ENCODE peak calls at places on chromosomes 7 and 10, in eight cellular contexts. E is K562, O is HCT116, H is lower leg skin, N is body of pancreas, M is IMR-90, T is tibial nerve, I is uterus. X is an unnamed sample.

GRCh38 chr10:62681211-62681940 is 123.1 kb upstream of the ADO start:
- DNase-seq in E (no peak), O (no peak), H (no peak), N (no peak), M (no peak), T (no peak), I (no peak), X (peak)

GRCh38 chr7:1638113-1638726 is 31.9 kb upstream of the ELFN1 start:
- DNase-seq in E (no peak), O (no peak), H (no peak), N (no peak), M (no peak), T (no peak), I (no peak), X (no peak)

GRCh38 chr10:119769886-119770285 is 44.0 kb downstream of the INPP5F start:
- DNase-seq in E (peak), O (no peak), H (no peak), N (no peak), M (peak), T (no peak), I (no peak), X (no peak)

GRCh38 chr10:22816298-22816653 is 101.9 kb upstream of the PIP4K2A start:
- DNase-seq in E (peak), O (peak), H (no peak), N (peak), M (peak), T (no peak), I (no peak), X (peak)

GRCh38 chr10:75651452-75651851 is 220.0 kb downstream of the LRMDA start:
- DNase-seq in E (no peak), O (peak), H (no peak), N (no peak), M (no peak), T (no peak), I (no peak), X (peak)

GRCh38 chr10:77598606-77599005 is 39.0 kb downstream of the KCNMA1 start:
- DNase-seq in E (no peak), O (no peak), H (no peak), N (no peak), M (no peak), T (no peak), I (no peak), X (no peak)

GRCh38 chr10:116385994-116386809 is 41.4 kb upstream of the PNLIPRP3 start:
- DNase-seq in E (peak), O (peak), H (no peak), N (peak), M (peak), T (peak), I (no peak), X (peak)

GRCh38 chr7:148581685-148582084 is 8.9 kb upstream of the C7orf33 start:
- DNase-seq in E (no peak), O (no peak), H (no peak), N (no peak), M (no peak), T (no peak), I (no peak), X (no peak)

GRCh38 chr10:54484186-54484585 is 316.8 kb downstream of the PCDH15 start:
- DNase-seq in E (no peak), O (no peak), H (no peak), N (no peak), M (no peak), T (no peak), I (no peak), X (no peak)

GRCh38 chr10:96387601-96388000 is 28.8 kb upstream of the OPALIN start:
- DNase-seq in E (no peak), O (no peak), H (no peak), N (no peak), M (no peak), T (no peak), I (no peak), X (no peak)

GRCh38 chr10:128186959-128187787 is 61.0 kb upstream of the MKI67 start:
- DNase-seq in E (no peak), O (no peak), H (peak), N (no peak), M (no peak), T (no peak), I (peak), X (no peak)

GRCh38 chr10:114349505-114350211 is 54.6 kb downstream of the AFAP1L2 start:
- DNase-seq in E (no peak), O (no peak), H (no peak), N (no peak), M (no peak), T (no peak), I (peak), X (no peak)

GRCh38 chr10:48671914-48672595 is 12.6 kb upstream of the WDFY4 start:
- DNase-seq in E (no peak), O (no peak), H (no peak), N (no peak), M (no peak), T (no peak), I (no peak), X (no peak)

GRCh38 chr10:21754410-21755011 is 220.5 kb downstream of the MLLT10 start:
- DNase-seq in E (no peak), O (no peak), H (peak), N (no peak), M (no peak), T (no peak), I (no peak), X (peak)

GRCh38 chr7:1554332-1555045 is 1.5 kb downstream of the TMEM184A start:
- DNase-seq in E (no peak), O (no peak), H (no peak), N (no peak), M (no peak), T (no peak), I (no peak), X (no peak)

GRCh38 chr7:32609463-32609862 is 114.2 kb downstream of the AVL9 start:
- DNase-seq in E (no peak), O (no peak), H (no peak), N (no peak), M (no peak), T (no peak), I (no peak), X (no peak)

GRCh38 chr10:97849491-97850402 is at the start of gene GOLGA7B:
- DNase-seq in E (peak), O (no peak), H (no peak), N (peak), M (peak), T (no peak), I (no peak), X (peak)

GRCh38 chr7:151738925-151739324 is 138.0 kb downstream of the PRKAG2 start:
- DNase-seq in E (no peak), O (no peak), H (no peak), N (no peak), M (no peak), T (no peak), I (no peak), X (no peak)

GRCh38 chr7:162583-163297 is 29.6 kb upstream of the FAM20C start:
- DNase-seq in E (no peak), O (no peak), H (no peak), N (no peak), M (no peak), T (no peak), I (no peak), X (no peak)

GRCh38 chr10:113019692-113020424 is 69.8 kb downstream of the TCF7L2 start:
- DNase-seq in E (no peak), O (no peak), H (no peak), N (peak), M (no peak), T (no peak), I (no peak), X (no peak)

GRCh38 chr7:17773289-17773626 is 167.0 kb downstream of the SNX13 start:
- DNase-seq in E (no peak), O (no peak), H (no peak), N (peak), M (peak), T (peak), I (no peak), X (peak)

GRCh38 chr10:6339891-6340290 is 137.2 kb downstream of the PFKFB3 start:
- DNase-seq in E (no peak), O (no peak), H (no peak), N (no peak), M (no peak), T (no peak), I (no peak), X (no peak)

GRCh38 chr7:156780724-156781455 is 112.1 kb downstream of the LMBR1 start:
- DNase-seq in E (peak), O (no peak), H (no peak), N (no peak), M (no peak), T (no peak), I (no peak), X (peak)

GRCh38 chr10:78301891-78302738 is 268.5 kb downstream of the RPS24 start:
- DNase-seq in E (no peak), O (no peak), H (peak), N (no peak), M (peak), T (no peak), I (no peak), X (peak)

GRCh38 chr10:91409869-91410637 is at the start of gene HECTD2:
- DNase-seq in E (peak), O (peak), H (peak), N (peak), M (peak), T (peak), I (peak), X (peak)

GRCh38 chr10:119278126-119278701 is 70.8 kb downstream of the GRK5 start:
- DNase-seq in E (no peak), O (no peak), H (no peak), N (no peak), M (no peak), T (no peak), I (no peak), X (no peak)

GRCh38 chr7:42745357-42746022 is 166.4 kb downstream of the C7orf25 start:
- DNase-seq in E (peak), O (peak), H (no peak), N (peak), M (peak), T (peak), I (peak), X (peak)

GRCh38 chr7:23123465-23123864 is 17.9 kb downstream of the KLHL7 start:
- DNase-seq in E (no peak), O (no peak), H (no peak), N (no peak), M (no peak), T (no peak), I (no peak), X (no peak)
- TF ChIP-seq POLR2A in E (no peak), O (no peak), H (no peak), N (no peak), M (no peak), T (no peak), I (no peak), X (no peak)

DNA sequence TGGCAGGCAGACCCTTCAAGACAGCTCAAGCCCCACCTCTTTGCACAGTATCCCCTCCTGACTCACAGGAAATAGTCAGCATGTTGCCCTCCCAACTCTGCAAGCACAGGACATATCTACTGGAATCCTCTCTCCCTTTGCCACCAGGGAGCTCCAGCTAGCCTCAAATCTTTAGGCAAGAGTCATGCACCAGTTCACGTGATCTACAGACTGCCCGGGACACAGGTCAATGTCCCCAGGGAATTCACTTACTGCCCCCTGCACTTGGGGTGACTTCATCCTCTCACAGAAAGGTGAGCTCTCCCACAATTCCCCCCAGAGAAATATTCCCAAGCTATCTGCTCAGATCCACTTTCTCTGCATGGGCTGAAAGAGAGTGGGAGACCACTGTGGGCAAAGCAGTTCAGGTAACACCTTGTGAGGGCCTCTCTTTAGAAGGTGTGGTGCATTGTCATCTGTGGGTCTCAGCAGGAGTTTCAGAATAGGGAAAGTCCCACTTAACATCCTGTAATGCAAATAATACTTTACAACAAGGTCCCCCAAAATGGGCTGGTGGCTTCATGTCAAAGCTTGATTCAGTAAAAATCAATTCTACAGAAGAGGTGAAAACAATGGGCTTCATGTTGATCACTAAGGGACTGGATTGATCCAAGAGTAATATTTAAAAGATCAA is 129.9 kb downstream of the NOC3L start:
- DNase-seq in E (no peak), O (no peak), H (no peak), N (peak), M (no peak), T (no peak), I (no peak), X (no peak)
- TF ChIP-seq CTCF in E (peak), O (no peak), H (no peak), N (no peak), M (no peak), T (no peak), I (no peak), X (no peak)

DNA sequence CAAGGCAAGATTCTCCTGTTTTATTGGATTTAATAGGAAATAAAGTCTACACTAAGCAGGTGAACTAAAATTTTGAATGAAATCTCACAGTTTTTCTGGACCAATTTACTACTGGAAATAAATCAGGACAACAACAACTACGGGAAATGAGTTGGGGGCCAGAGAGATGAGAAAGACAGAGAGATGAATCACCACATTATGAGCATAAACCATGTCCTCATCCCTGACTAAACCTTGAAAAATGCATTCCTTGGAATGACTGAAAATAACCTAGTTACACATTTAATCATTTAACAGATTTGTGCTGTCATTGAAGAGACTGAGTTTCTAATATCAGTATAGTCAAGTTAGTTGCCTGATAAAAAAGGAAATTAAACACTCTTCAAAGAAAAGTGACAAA is 608.4 kb upstream of the KCND2 start:
- DNase-seq in E (no peak), O (no peak), H (no peak), N (no peak), M (peak), T (no peak), I (no peak), X (no peak)
- TF ChIP-seq POLR2A in E (no peak), O (no peak), H (no peak), N (no peak), M (no peak), T (no peak), I (no peak), X (no peak)

DNA sequence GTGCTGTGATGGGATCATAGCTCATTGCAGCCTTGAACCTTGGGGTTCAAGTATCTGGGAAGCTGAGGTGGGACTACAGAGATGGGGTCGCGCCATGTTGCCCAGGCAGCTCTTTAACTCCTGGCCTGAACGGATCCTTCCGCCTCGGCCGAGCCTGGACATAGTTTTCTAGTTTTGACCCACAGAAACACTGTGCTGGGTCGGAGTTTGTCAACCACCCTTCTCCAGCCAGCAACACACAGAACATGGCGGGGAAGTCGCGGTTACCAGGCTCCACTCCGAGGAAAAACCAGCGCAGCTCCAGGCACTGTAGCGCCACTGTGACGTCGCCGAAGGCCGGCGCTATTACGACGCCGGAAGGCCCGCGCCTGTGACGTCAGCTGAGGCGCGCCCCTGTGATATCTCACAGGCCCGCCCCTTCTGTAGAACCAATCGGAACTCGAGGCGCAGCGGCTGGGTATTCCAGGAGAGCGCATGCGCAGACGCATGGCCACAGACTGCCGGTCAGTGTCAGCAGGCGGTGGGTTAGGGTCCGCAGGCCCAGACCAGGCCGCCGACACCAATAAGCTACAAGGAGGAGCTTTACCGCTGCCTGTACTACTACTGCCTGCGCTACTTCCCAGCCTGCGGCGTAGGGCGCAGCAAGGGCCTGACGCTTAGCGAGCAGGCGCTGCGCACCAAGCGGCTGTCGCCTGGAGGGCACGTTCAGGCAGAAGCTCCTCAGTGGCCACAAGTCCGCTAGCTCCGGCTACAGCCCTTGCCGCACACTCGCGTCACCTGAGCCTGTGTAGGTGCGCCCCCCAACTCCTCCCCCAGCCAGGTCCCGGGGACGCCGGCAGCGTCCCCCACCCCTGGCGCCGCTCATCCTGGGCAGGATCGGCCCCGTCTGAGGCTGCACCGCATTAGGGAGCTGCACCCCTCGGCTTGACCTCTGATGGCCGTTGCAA is 135.2 kb upstream of the KCTD7 start:
- DNase-seq in E (peak), O (peak), H (peak), N (peak), M (peak), T (peak), I (peak), X (peak)
- TF ChIP-seq CTCF in E (peak), O (no peak), H (no peak), N (no peak), M (no peak), T (peak), I (peak), X (no peak)